ENCODE peak calls at places on chromosomes 12 and 14, in seven cellular contexts. K is A549, J is tibial artery, H is ascending aorta, B is GM10248, N is cardiac fibroblast, T is transverse colon. E is an unnamed sample.

GRCh38 chr14:26863736-26864135 is 265.9 kb upstream of the NOVA1 start:
- DNase-seq in K (no peak), J (no peak), H (no peak), B (no peak), N (peak), T (no peak), E (peak)

GRCh38 chr14:102419276-102419675 is 56.5 kb downstream of the TECPR2 start:
- DNase-seq in K (no peak), J (no peak), H (no peak), B (no peak), N (no peak), T (no peak), E (no peak)

GRCh38 chr12:85923767-85924331 is 49.8 kb downstream of the NTS start:
- DNase-seq in K (no peak), J (no peak), H (no peak), B (no peak), N (peak), T (no peak), E (peak)

GRCh38 chr14:55301722-55302121 is 30.5 kb downstream of the FBXO34 start:
- DNase-seq in K (no peak), J (no peak), H (no peak), B (no peak), N (peak), T (no peak), E (peak)

GRCh38 chr14:87873741-87874140 is 119.2 kb downstream of the GALC start:
- DNase-seq in K (no peak), J (no peak), H (no peak), B (no peak), N (no peak), T (no peak), E (peak)

GRCh38 chr12:24380122-24380521 is 430.7 kb upstream of the SOX5 start:
- DNase-seq in K (no peak), J (no peak), H (no peak), B (no peak), N (no peak), T (no peak), E (peak)

GRCh38 chr12:262817-263216 is at the start of gene SLC6A13:
- DNase-seq in K (no peak), J (no peak), H (no peak), B (no peak), N (no peak), T (no peak), E (no peak)

GRCh38 chr14:103232831-103233319 is 101.2 kb upstream of the EIF5 start:
- DNase-seq in K (no peak), J (peak), H (no peak), B (peak), N (no peak), T (no peak), E (no peak)

GRCh38 chr12:116465892-116466291 is 93.3 kb upstream of the MAP1LC3B2 start:
- DNase-seq in K (no peak), J (no peak), H (no peak), B (no peak), N (no peak), T (no peak), E (no peak)

GRCh38 chr12:120323772-120324171 is 3.8 kb downstream of the PLA2G1B start:
- DNase-seq in K (no peak), J (no peak), H (no peak), B (no peak), N (no peak), T (no peak), E (no peak)

DNA sequence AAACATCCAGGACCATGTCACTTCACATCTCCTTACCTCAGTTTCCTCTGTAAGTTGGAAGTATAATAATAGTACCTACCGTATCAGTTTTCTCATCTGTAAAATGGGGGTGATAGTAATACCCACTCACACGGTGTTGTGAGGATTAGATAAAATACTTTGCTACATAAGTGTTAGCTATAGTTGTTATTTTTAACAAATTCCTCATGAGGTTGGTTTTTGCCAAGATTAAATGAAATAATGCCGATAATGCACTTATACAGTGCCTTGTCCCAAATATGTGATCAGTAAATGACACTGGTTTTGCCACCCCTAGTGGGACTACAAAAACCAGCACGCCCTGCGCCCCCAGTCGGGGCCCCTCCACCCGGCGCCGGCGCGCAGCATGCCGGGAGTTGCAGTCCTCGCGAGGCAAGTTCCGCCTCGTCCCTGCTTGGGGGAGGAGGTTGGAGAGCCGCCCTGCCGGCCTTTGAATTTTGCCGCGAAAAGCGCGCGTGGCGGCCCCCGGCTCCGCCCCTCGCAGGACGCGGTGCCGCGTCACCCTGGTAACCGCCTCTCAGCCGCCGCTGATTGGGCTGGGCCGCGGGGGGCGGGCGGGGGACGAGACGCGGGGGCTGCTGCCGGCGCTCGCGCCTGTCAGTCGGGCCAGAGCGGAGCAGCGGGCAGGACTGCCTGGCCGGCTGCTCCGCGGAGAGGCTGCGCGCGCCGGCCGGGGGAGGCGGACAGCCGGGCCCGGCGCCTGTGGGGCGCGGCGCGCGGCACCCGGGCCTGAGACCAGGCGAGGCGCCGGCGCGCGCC is at the start of gene FAM222A:
- DNase-seq in K (peak), J (peak), H (peak), B (peak), N (peak), T (peak), E (peak)
- TF ChIP-seq CTCF in K (no peak), J (peak), H (no peak), B (no peak), N (peak), T (no peak), E (no peak)

GRCh38 chr12:50734409-50735263 is 29.3 kb upstream of the ATF1 start:
- DNase-seq in K (peak), J (no peak), H (no peak), B (peak), N (peak), T (no peak), E (peak)
- TF ChIP-seq CTCF in K (peak), J (peak), H (no peak), B (peak), N (peak), T (peak), E (peak)

GRCh38 chr14:53539489-53540126 is 386.5 kb upstream of the DDHD1 start:
- DNase-seq in K (peak), J (peak), H (peak), B (peak), N (peak), T (peak), E (peak)

GRCh38 chr14:53534841-53535240 is 381.7 kb upstream of the DDHD1 start:
- DNase-seq in K (no peak), J (no peak), H (no peak), B (no peak), N (no peak), T (no peak), E (no peak)

GRCh38 chr14:53538316-53538851 is 385.3 kb upstream of the DDHD1 start:
- DNase-seq in K (no peak), J (no peak), H (no peak), B (no peak), N (no peak), T (no peak), E (no peak)

GRCh38 chr14:53536446-53536845 is 383.3 kb upstream of the DDHD1 start:
- DNase-seq in K (no peak), J (no peak), H (no peak), B (no peak), N (no peak), T (no peak), E (no peak)

DNA sequence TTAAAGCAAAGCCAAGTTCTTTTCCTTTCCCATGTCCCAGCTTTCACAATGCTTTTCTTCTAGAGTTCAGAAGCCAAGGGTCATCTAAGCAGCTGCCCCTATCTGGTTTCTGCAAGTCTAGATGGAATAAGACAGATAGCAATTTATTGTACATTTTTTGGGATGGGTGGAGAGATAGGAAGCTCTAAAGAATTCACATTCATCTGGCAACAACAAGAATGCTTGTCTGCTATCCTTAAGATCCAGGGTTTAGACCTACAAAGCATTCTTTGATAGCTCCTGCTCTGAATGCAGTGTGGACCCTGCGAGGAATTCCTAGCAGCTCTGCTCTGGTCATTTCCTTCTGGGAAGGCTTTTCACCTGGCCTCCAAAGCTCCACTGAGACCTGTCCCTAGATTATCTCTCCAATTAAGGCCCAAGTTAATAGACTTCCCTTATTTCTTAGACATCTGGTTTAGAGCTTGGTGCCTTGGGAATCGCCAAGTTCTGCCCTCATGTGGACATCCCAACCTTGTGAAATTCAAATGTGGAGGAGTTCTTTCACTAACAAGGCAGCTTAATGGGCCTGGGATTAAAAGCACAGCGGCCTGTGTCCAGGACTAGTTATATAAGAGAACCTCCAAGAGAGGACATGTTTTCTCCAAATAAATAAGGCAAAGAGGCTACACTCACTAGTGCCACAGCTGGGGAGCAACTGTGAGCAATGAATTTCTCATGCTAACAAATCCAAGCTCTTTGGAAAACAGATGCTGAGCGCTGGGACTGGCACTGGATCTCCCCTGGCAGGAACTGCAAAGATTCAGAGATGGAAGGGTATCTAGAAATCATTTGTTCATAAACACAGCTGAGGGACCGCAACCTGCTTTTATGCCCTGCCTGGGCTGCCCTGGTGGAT is 384.5 kb upstream of the DDHD1 start:
- DNase-seq in K (no peak), J (no peak), H (no peak), B (no peak), N (no peak), T (peak), E (peak)
- TF ChIP-seq CTCF in K (no peak), J (no peak), H (no peak), B (no peak), N (no peak), T (no peak), E (no peak)

DNA sequence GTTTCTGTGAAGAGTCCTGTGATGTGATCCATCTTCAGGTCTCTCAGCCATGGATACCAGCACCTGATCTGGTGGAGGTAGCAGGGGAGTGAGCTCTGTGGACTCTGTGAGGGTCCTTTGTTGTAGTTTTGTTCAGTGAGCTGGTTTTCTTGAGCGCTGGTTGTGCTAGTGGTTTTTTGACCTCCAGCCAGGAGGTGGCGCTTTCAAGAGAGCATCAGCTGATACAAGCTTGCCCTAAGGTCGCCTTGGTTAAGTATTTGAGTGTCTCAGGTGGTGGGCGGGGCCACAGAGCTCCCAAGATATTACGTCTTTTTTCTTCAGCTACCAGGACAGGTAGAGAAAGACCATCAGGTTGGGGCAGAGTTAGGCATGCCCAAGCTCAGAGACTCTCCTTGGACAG is 139.7 kb downstream of the TTLL5 start:
- DNase-seq in K (no peak), J (no peak), H (no peak), B (no peak), N (no peak), T (no peak), E (no peak)
- TF ChIP-seq CTCF in K (no peak), J (no peak), H (no peak), B (no peak), N (no peak), T (no peak), E (no peak)

GRCh38 chr14:69812725-69813124 is 15.7 kb upstream of the SLC10A1 start:
- DNase-seq in K (no peak), J (no peak), H (no peak), B (no peak), N (peak), T (peak), E (no peak)
- TF ChIP-seq CTCF in K (peak), J (no peak), H (no peak), B (no peak), N (no peak), T (peak), E (no peak)

E was measured in fibroblast of mammary gland.